ENCODE peak calls at places on chromosomes 16 and 17, in five cellular contexts. X, O, H, S and Y are unnamed samples.

GRCh38 chr16:4882633-4883285 is 35.5 kb downstream of the UBN1 start:
- DNase-seq in H (peak; percentile 62), O (no peak), X (no peak), S (no peak), Y (peak; percentile 69)

GRCh38 chr16:35208001-35208935 is 1748.9 kb downstream of the TP53TG3F start:
- DNase-seq in O (no peak), X (peak; percentile 68), H (peak; percentile 57), S (no peak), Y (no peak)

GRCh38 chr16:48082516-48082915 is 73.3 kb downstream of the ABCC12 start:
- DNase-seq in H (no peak), S (no peak), X (no peak), O (no peak), Y (no peak)

GRCh38 chr16:11205754-11206459 is 50.1 kb downstream of the SOCS1 start:
- DNase-seq in S (peak; percentile 9), O (peak; percentile 43), X (no peak), H (no peak), Y (peak; percentile 38)

GRCh38 chr16:51641191-51641765 is 490.2 kb upstream of the SALL1 start:
- DNase-seq in O (no peak), S (no peak), X (no peak), H (no peak), Y (no peak)

GRCh38 chr16:31893824-31894223 is 20.2 kb downstream of the ZNF267 start:
- DNase-seq in H (no peak), X (no peak), O (no peak), S (no peak), Y (no peak)

GRCh38 chr16:9371713-9372448 is 280.4 kb downstream of the HAPSTR1 start:
- DNase-seq in O (no peak), H (no peak), X (no peak), S (no peak), Y (no peak)

GRCh38 chr16:48330133-48330846 is 54.9 kb downstream of the SIAH1 start:
- DNase-seq in S (no peak), H (no peak), X (no peak), O (no peak), Y (no peak)

GRCh38 chr16:57167951-57168350 is 17.9 kb downstream of the PSME3IP1 start:
- DNase-seq in S (peak; percentile 83), X (no peak), O (peak; percentile 69), H (peak; percentile 46), Y (no peak)

GRCh38 chr17:15288859-15289258 is 23.7 kb upstream of the PMP22 start:
- DNase-seq in O (no peak), H (no peak), X (no peak), S (no peak), Y (no peak)

GRCh38 chr17:21174186-21174585 is 39.8 kb downstream of the TMEM11 start:
- DNase-seq in X (no peak), S (peak; percentile 28), O (no peak), H (no peak), Y (peak; percentile 23)

GRCh38 chr17:42917236-42917603 is 16.6 kb downstream of the G6PC1 start:
- DNase-seq in S (peak; percentile 56), X (no peak), H (no peak), O (no peak), Y (no peak)

GRCh38 chr17:82297804-82298537 is 19.4 kb downstream of the CD7 start:
- DNase-seq in X (peak; percentile 96), O (peak; percentile 97), S (peak; percentile 83), H (peak; percentile 90), Y (peak; percentile 92)

GRCh38 chr16:85662036-85662812 is 26.5 kb downstream of the GINS2 start:
- DNase-seq in O (no peak), H (no peak), X (no peak), S (no peak), Y (no peak)

GRCh38 chr17:46818929-46819859 is 702 bp upstream of the WNT3 start:
- DNase-seq in X (no peak), O (no peak), S (no peak), H (peak; percentile 57), Y (no peak)

GRCh38 chr17:1651559-1651844 is 1.8 kb upstream of the RILP start:
- DNase-seq in H (no peak), O (no peak), X (no peak), S (no peak), Y (no peak)

GRCh38 chr17:83180264-83180995 is 101.0 kb downstream of the METRNL start:
- DNase-seq in O (no peak), S (no peak), H (no peak), X (peak; percentile 80), Y (no peak)

GRCh38 chr16:75288596-75289120 is 37.2 kb upstream of the BCAR1 start:
- DNase-seq in S (no peak), X (no peak), O (peak; percentile 92), H (no peak), Y (no peak)

GRCh38 chr17:27315322-27315721 is 21.4 kb downstream of the WSB1 start:
- DNase-seq in S (no peak), O (no peak), X (peak; percentile 94), H (no peak), Y (peak; percentile 67)

GRCh38 chr17:59746849-59747445 is 39.5 kb downstream of the VMP1 start:
- DNase-seq in X (no peak), S (peak; percentile 68), H (peak; percentile 44), O (peak; percentile 14), Y (no peak)

GRCh38 chr17:35586569-35587073 is 501 bp upstream of the AP2B1 start:
- DNase-seq in H (no peak), X (no peak), O (no peak), S (no peak), Y (no peak)

GRCh38 chr17:29665480-29665807 is 42.7 kb upstream of the CORO6 start:
- DNase-seq in H (no peak), O (no peak), X (no peak), S (no peak), Y (no peak)

GRCh38 chr17:48510761-48511604 is 19.8 kb downstream of the HOXB1 start:
- DNase-seq in S (no peak), X (no peak), O (no peak), H (no peak), Y (no peak)

GRCh38 chr17:77467513-77467912 is 326.7 kb downstream of the SEC14L1 start:
- DNase-seq in S (no peak), H (no peak), O (no peak), X (no peak), Y (no peak)

GRCh38 chr17:29168079-29168758 is 12.0 kb downstream of the MYO18A start:
- DNase-seq in S (peak; percentile 27), H (no peak), X (no peak), O (no peak), Y (no peak)

GRCh38 chr16:89829630-89830437 is 1.6 kb downstream of the SPIRE2 start:
- DNase-seq in S (no peak), X (no peak), H (no peak), O (no peak), Y (no peak)

GRCh38 chr16:49631521-49632041 is 224.3 kb downstream of the ZNF423 start:
- DNase-seq in S (peak; percentile 19), X (no peak), H (no peak), O (no peak), Y (no peak)

GRCh38 chr16:87559976-87560375 is 42.3 kb upstream of the JPH3 start:
- DNase-seq in O (no peak), H (no peak), X (no peak), S (peak; percentile 83), Y (no peak)

GRCh38 chr16:11034005-11034404 is 89.6 kb downstream of the CLEC16A start:
- DNase-seq in X (no peak), O (no peak), S (no peak), H (no peak), Y (no peak)

GRCh38 chr16:20243731-20244281 is 83.5 kb downstream of the GP2 start:
- DNase-seq in H (no peak), X (no peak), O (peak; percentile 33), S (no peak), Y (no peak)

DNA sequence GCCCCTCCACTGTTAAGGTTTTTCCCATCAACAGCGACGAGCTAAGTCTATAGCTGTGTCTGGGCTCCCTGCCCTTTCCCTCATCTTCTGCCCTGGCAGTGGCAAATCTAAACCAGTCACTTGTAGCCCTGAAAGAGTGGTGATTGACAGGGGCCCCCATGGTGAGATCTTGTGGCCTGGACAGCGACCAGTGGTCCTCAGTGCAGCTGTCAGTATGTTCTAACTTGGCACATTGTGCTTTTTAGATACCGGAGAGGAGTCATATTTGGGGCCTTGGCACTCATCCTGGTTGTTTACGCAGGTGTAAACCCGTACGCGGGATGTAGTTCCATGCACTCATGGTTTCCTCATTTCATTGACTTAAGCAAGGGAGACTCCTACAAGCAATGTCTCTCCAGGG is 57.5 kb upstream of the ARHGAP44 start:
- DNase-seq in S (no peak), X (no peak), O (no peak), H (no peak), Y (no peak)
- H3K27ac ChIP-seq in S (no peak overlapping the region), X (peak overlapping the region; percentile 69), O (no peak overlapping the region), H (no peak overlapping the region), Y (peak overlapping the region; percentile 80)

GRCh38 chr17:3004150-3004801 is 59.1 kb downstream of the OR1D5 start:
- DNase-seq in O (peak; percentile 85), H (peak; percentile 97), S (peak; percentile 99), X (peak; percentile 98), Y (peak; percentile 100)
- TF ChIP-seq POLR2AphosphoS5 in O (peak; percentile 51), H (peak; percentile 83), S (peak; percentile 67), X (peak; percentile 88), Y (peak; percentile 88)

GRCh38 chr17:73769480-73769879 is 125.2 kb upstream of the SDK2 start:
- DNase-seq in O (no peak), S (no peak), H (peak; percentile 64), X (no peak), Y (no peak)
- TF ChIP-seq CTCF in O (no peak), S (no peak), H (no peak), X (no peak), Y (no peak)

GRCh38 chr16:25013751-25014499 is 1.2 kb downstream of the ARHGAP17 start:
- DNase-seq in X (no peak), H (no peak), O (no peak), S (peak; percentile 22), Y (no peak)
- H3K27ac ChIP-seq in X (peak overlapping the region; percentile 94), H (peak overlapping the region; percentile 66), O (peak overlapping the region; percentile 78), S (peak overlapping the region; percentile 56), Y (peak overlapping the region; percentile 94)

DNA sequence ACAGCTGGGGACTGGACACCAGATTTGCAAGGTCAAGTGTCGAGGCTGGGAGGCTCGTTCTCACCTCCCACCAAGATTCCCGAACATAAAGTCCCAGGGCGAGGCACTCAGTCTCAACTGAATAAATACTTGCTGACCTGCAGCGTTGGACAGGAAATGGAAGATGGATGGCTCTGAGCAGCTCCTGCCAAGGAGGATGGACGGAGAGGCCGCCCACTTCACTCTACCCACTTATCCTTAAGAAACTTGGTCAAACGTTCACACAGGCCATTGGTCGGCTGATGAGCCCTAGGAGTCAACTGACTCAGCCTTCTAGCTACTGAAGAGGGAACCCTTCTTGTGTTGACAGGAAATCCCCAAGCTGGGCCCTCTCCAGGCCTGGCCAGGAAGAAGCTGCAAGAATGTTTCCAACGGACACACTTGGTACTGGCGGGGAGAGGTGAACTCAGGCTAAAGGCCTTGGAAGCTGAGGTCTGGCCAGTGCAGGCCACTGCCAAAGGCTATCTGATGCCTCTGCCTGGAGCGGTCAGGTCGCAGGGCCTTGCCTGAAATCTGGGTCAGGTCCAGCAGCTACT is 50.0 kb downstream of the VAC14 start:
- DNase-seq in O (peak; percentile 84), S (peak; percentile 90), X (peak; percentile 96), H (no peak), Y (peak; percentile 47)
- TF ChIP-seq POLR2AphosphoS5 in O (no peak), S (peak; percentile 54), X (peak; percentile 90), H (no peak), Y (peak; percentile 64)

GRCh38 chr17:19317359-19318095 is 45.0 kb downstream of the B9D1 start:
- DNase-seq in X (no peak), S (peak; percentile 91), O (peak; percentile 30), H (no peak), Y (peak; percentile 36)
- TF ChIP-seq CTCF in X (peak; percentile 24), S (peak; percentile 9), O (no peak), H (no peak), Y (no peak)

GRCh38 chr17:75442168-75443103 is 14.0 kb upstream of the TMEM94 start:
- DNase-seq in X (no peak), H (no peak), O (no peak), S (no peak), Y (no peak)
- H3K27ac ChIP-seq in X (peak overlapping the region; percentile 88), H (no peak overlapping the region), O (no peak overlapping the region), S (no peak overlapping the region), Y (peak overlapping the region; percentile 71)